ENCODE peak calls at places on chromosomes 7 and 10, in six cellular contexts. C, L, M, G, U and O are unnamed samples.

GRCh38 chr10:24920907-24921881 is 31.2 kb downstream of the PRTFDC1 start:
- DNase-seq in C (no peak), L (peak), M (peak), G (peak), U (peak), O (peak)

GRCh38 chr7:23276381-23276780 is 22.8 kb upstream of the MALSU1 start:
- DNase-seq in C (no peak), L (peak), M (no peak), G (no peak), U (no peak), O (no peak)

GRCh38 chr10:132579027-132579859 is 41.7 kb downstream of the INPP5A start:
- DNase-seq in C (no peak), L (no peak), M (no peak), G (no peak), U (no peak), O (no peak)

GRCh38 chr10:77349226-77349625 is 288.4 kb downstream of the KCNMA1 start:
- DNase-seq in C (no peak), L (no peak), M (peak), G (no peak), U (no peak), O (no peak)

GRCh38 chr10:100725869-100726426 is 19.4 kb upstream of the PAX2 start:
- DNase-seq in C (no peak), L (no peak), M (no peak), G (no peak), U (no peak), O (no peak)

GRCh38 chr10:122459586-122460273 is 1.6 kb upstream of the HTRA1 start:
- DNase-seq in C (no peak), L (peak), M (peak), G (no peak), U (peak), O (peak)

GRCh38 chr7:118350260-118350659 is 125.8 kb downstream of the ANKRD7 start:
- DNase-seq in C (no peak), L (no peak), M (no peak), G (no peak), U (no peak), O (no peak)

GRCh38 chr10:70887804-70888800 is at the start of gene PCBD1:
- DNase-seq in C (peak), L (peak), M (peak), G (peak), U (no peak), O (peak)

GRCh38 chr10:103467391-103467790 is 8.7 kb upstream of the CALHM1 start:
- DNase-seq in C (no peak), L (no peak), M (no peak), G (no peak), U (no peak), O (no peak)

GRCh38 chr10:24951201-24952145 is 933 bp downstream of the PRTFDC1 start:
- DNase-seq in C (peak), L (no peak), M (no peak), G (no peak), U (no peak), O (no peak)

GRCh38 chr10:52249850-52250395 is 64.2 kb upstream of the DKK1 start:
- DNase-seq in C (no peak), L (no peak), M (no peak), G (no peak), U (no peak), O (no peak)

GRCh38 chr7:101165075-101165957 is at the start of gene VGF:
- DNase-seq in C (peak), L (peak), M (peak), G (peak), U (peak), O (peak)

GRCh38 chr7:116561697-116562483 is 37.1 kb downstream of the CAV1 start:
- DNase-seq in C (no peak), L (no peak), M (no peak), G (no peak), U (no peak), O (no peak)

GRCh38 chr10:17229967-17230682 is 2.1 kb downstream of the VIM start:
- DNase-seq in C (peak), L (peak), M (peak), G (peak), U (no peak), O (no peak)

GRCh38 chr10:3124412-3125175 is 48.0 kb downstream of the PITRM1 start:
- DNase-seq in C (no peak), L (no peak), M (no peak), G (no peak), U (no peak), O (no peak)

DNA sequence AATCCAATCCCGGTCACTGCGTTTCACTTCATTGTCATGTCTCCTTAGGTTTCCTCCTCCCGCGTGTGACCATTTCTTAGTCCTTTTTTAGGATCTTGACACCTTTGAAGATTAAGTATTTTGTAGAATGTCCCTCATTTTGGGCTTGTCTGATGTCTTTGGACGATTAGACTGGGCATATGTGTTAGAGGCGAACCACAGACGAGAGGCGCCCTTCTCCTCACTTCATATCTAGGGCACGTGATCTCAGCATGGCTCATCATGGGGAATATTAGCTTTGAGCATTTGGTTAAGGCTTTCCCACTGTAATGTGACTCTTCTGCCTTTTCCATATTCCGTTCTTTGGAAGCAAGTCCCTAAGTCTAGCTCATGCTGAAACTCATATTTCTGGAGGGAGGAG is 59.0 kb downstream of the KCNH2 start:
- DNase-seq in C (no peak), L (no peak), M (no peak), G (no peak), U (no peak), O (no peak)
- H3K4me3 ChIP-seq in C (no peak), L (no peak), M (no peak), G (no peak), U (no peak), O (no peak)

GRCh38 chr7:44967571-44968446 is 11.0 kb downstream of the MYO1G start:
- DNase-seq in C (peak), L (peak), M (no peak), G (no peak), U (no peak), O (no peak)
- TF ChIP-seq CTCF in C (no peak), L (peak), M (peak), G (peak), U (peak), O (no peak)

DNA sequence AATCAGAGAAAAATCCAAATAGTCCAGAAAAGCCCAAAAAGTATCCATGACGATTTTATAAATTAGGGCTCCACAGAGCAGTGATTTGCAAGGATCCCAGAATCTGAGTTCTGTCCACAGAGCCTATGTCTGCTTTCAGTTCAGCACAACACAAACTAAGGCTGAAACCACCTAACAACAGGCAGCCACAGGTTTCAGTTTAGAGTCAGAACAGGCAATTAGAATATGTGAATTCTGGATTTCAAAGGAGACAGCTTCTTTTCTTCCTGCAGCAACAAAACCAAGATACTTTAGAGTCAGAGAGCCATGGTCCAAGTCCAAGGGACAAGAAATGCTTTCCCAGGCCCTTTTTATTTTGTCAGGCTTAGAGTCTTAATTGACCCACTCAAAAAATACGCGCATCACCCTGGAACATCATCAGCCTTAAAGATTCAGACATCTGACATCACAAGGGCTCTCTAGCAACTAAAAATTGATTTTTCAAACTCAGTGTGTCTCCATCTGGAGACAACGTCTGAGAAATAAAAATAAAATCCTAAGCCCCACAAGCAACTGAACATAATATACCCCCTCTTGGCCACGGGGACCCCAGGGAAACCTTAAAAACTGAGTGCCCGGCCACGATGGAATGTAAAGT is 23.7 kb downstream of the IFIT3 start:
- DNase-seq in C (no peak), L (peak), M (no peak), G (no peak), U (no peak), O (no peak)
- H3K4me3 ChIP-seq in C (no peak), L (no peak), M (peak), G (no peak), U (no peak), O (no peak)

GRCh38 chr10:68208424-68209042 is 23.4 kb downstream of the ATOH7 start:
- DNase-seq in C (peak), L (peak), M (peak), G (no peak), U (peak), O (peak)
- TF ChIP-seq CTCF in C (peak), L (peak), M (peak), G (peak), U (peak), O (peak)

DNA sequence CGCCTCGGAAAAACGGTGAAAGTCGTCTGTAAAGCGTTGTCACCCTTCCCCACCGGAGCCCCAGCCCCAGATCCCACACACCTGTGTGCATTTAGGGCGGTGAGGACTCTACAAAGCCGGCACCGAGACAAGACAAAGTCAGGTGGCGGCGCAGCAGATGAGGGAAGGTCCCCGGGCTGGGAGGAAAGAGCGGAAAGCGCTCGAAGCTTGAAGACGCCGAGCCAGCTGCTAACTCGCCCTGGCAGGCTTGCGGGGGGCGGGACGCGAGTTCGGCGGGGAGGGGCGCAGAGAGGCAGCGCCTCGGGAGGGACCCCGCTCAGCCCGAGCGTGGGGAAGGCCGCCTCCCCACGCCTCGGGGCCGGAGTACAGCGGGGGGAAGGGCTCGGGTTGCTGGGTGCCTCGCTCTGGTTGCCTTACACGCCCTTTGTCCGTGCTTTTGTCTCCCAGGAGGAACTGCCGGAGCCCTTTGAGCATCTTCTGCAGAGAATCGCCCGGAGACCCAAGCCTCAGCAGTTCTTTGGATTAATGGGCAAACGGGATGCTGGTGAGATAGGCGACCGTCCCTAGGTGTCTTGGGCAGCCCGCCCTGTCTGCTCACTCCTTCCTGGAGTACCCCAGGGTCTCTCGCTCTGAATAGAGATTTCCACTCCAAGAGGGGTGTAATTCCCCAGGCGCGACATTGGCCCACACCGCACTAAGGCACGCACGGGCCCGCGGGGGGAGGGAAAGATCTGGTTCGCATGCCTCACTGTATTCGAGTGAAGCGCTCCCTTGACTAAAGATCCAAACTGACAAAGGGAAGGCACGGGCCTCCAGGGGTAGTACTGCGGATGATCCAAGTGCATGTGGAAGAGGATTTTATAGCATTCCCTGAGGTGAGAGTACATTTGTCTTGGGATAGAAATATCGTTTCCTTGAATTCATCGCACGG is 1.7 kb downstream of the TAC1 start:
- DNase-seq in C (peak), L (no peak), M (no peak), G (no peak), U (no peak), O (no peak)
- H3K4me3 ChIP-seq in C (peak), L (no peak), M (no peak), G (peak), U (no peak), O (peak)